ENCODE peak calls at places on chromosomes 7 and 10, in six cellular contexts. X is T-helper 2 cell, A is T-cell, E is left ventricle myocardium superior, D is AML-193, G is sciatic nerve. Z is an unnamed sample.

GRCh38 chr7:28853150-28853549 is 105.0 kb downstream of the TRIL start:
- DNase-seq in A (no peak), E (no peak), X (no peak), D (no peak), G (no peak), Z (peak; percentile 15)

GRCh38 chr10:28624351-28624750 is 53.0 kb upstream of the BAMBI start:
- DNase-seq in E (no peak), X (no peak), D (no peak), A (no peak), G (no peak), Z (no peak)

GRCh38 chr10:91317541-91317940 is 92.6 kb upstream of the HECTD2 start:
- DNase-seq in E (no peak), X (no peak), G (no peak), A (no peak), D (no peak), Z (no peak)

GRCh38 chr10:132036153-132036886 is 29.4 kb upstream of the JAKMIP3 start:
- DNase-seq in E (peak; percentile 64), D (no peak), X (no peak), A (no peak), G (no peak), Z (no peak)

GRCh38 chr10:43375401-43376020 is 4.1 kb downstream of the FXYD4 start:
- DNase-seq in X (no peak), E (no peak), D (no peak), A (no peak), G (no peak), Z (no peak)

GRCh38 chr7:45601094-45601493 is 26.9 kb downstream of the ADCY1 start:
- DNase-seq in D (no peak), E (no peak), X (no peak), G (peak; percentile 40), A (no peak), Z (no peak)

GRCh38 chr10:21572578-21572977 is 38.5 kb downstream of the MLLT10 start:
- DNase-seq in X (no peak), D (no peak), E (no peak), A (no peak), G (no peak), Z (no peak)

GRCh38 chr7:2968176-2968575 is 75.5 kb downstream of the CARD11 start:
- DNase-seq in E (no peak), G (peak; percentile 6), X (no peak), D (no peak), A (no peak), Z (no peak)